ENCODE peak calls at places on chromosomes 13 and 19, in seven cellular contexts. T is foreskin keratinocyte; X is CD8-positive, alpha-beta T cell; H is heart right ventricle; J is epithelial cell of esophagus; B is putamen; I is activated T-helper 1 cell treated with anti-CD3 and anti-CD28 coated beads, Interleukin-2, amount 50 U/mL, for 16 hours. N is an unnamed sample.

GRCh38 chr13:101512650-101513049 is 60.2 kb downstream of the ITGBL1 start:
- DNase-seq in T (no peak), X (no peak), H (no peak), J (no peak), B (no peak), I (no peak), N (no peak)

GRCh38 chr19:13920524-13920923 is 14.5 kb downstream of the CC2D1A start:
- DNase-seq in T (no peak), X (no peak), H (no peak), J (no peak), B (no peak), I (no peak), N (no peak)

GRCh38 chr13:36997716-36998427 is 1.3 kb downstream of the ALG5 start:
- DNase-seq in T (no peak), X (no peak), H (no peak), J (no peak), B (no peak), I (no peak), N (no peak)

GRCh38 chr19:39829702-39830275 is 4.2 kb downstream of the DYRK1B start:
- DNase-seq in T (no peak), X (no peak), H (no peak), J (no peak), B (no peak), I (no peak), N (no peak)

GRCh38 chr19:49588370-49589122 is 2.4 kb upstream of the PRR12 start:
- DNase-seq in T (no peak), X (peak), H (no peak), J (no peak), B (no peak), I (no peak), N (no peak)

GRCh38 chr19:38650911-38651584 is 3.6 kb downstream of the ACTN4 start:
- DNase-seq in T (no peak), X (no peak), H (no peak), J (peak), B (no peak), I (no peak), N (no peak)

GRCh38 chr13:71621152-71622124 is 245.6 kb downstream of the DACH1 start:
- DNase-seq in T (no peak), X (no peak), H (no peak), J (no peak), B (no peak), I (no peak), N (peak)

GRCh38 chr19:47765522-47766358 is 12.8 kb upstream of the SELENOW start:
- DNase-seq in T (no peak), X (no peak), H (peak), J (peak), B (no peak), I (no peak), N (no peak)

N was measured in pons.